ENCODE peak calls at places on chromosomes 7 and 10, in nine cellular contexts. One of them, this sample, is unnamed.

GRCh38 chr10:49357895-49358294 is 38.0 kb downstream of the DRGX start:
- DNase-seq in HCT116: no peak
- DNase-seq in endodermal cell: no peak
- DNase-seq in MM.1S: no peak
- DNase-seq in DND-41: no peak
- DNase-seq in kidney: no peak
- DNase-seq in keratinocyte: no peak
- DNase-seq in GM12878: no peak
- DNase-seq in IMR-90: no peak
- DNase-seq in this sample: no peak

GRCh38 chr10:13271552-13272163 is 28.2 kb downstream of the PHYH start:
- DNase-seq in HCT116: peak; percentile 32
- DNase-seq in endodermal cell: peak; percentile 95
- DNase-seq in MM.1S: peak; percentile 92
- DNase-seq in DND-41: peak; percentile 43
- DNase-seq in kidney: peak; percentile 79
- DNase-seq in keratinocyte: no peak
- DNase-seq in GM12878: no peak
- DNase-seq in IMR-90: peak; percentile 22
- DNase-seq in this sample: peak; percentile 65

GRCh38 chr10:30823651-30824050 is 194.1 kb upstream of the LYZL2 start:
- DNase-seq in HCT116: no peak
- DNase-seq in endodermal cell: no peak
- DNase-seq in MM.1S: no peak
- DNase-seq in DND-41: no peak
- DNase-seq in kidney: no peak
- DNase-seq in keratinocyte: no peak
- DNase-seq in GM12878: no peak
- DNase-seq in IMR-90: no peak
- DNase-seq in this sample: no peak

GRCh38 chr10:111921821-111922220 is 261.7 kb downstream of the GPAM start:
- DNase-seq in HCT116: no peak
- DNase-seq in endodermal cell: no peak
- DNase-seq in MM.1S: no peak
- DNase-seq in DND-41: no peak
- DNase-seq in kidney: no peak
- DNase-seq in keratinocyte: no peak
- DNase-seq in GM12878: no peak
- DNase-seq in IMR-90: no peak
- DNase-seq in this sample: no peak

GRCh38 chr10:77600640-77601039 is 37.0 kb downstream of the KCNMA1 start:
- DNase-seq in HCT116: no peak
- DNase-seq in endodermal cell: no peak
- DNase-seq in MM.1S: no peak
- DNase-seq in DND-41: no peak
- DNase-seq in kidney: peak; percentile 14
- DNase-seq in keratinocyte: no peak
- DNase-seq in GM12878: no peak
- DNase-seq in IMR-90: no peak
- DNase-seq in this sample: no peak

GRCh38 chr10:95229724-95230627 is 35.9 kb downstream of the ACSM6 start:
- DNase-seq in HCT116: peak; percentile 78
- DNase-seq in endodermal cell: peak; percentile 88
- DNase-seq in MM.1S: no peak
- DNase-seq in DND-41: no peak
- DNase-seq in kidney: no peak
- DNase-seq in keratinocyte: peak; percentile 83
- DNase-seq in GM12878: no peak
- DNase-seq in IMR-90: peak; percentile 98
- DNase-seq in this sample: no peak

GRCh38 chr10:118305730-118306129 is 36.4 kb downstream of the FAM204A start:
- DNase-seq in HCT116: no peak
- DNase-seq in endodermal cell: no peak
- DNase-seq in MM.1S: no peak
- DNase-seq in DND-41: no peak
- DNase-seq in kidney: no peak
- DNase-seq in keratinocyte: no peak
- DNase-seq in GM12878: no peak
- DNase-seq in IMR-90: no peak
- DNase-seq in this sample: no peak

GRCh38 chr7:104848386-104848990 is 165.5 kb upstream of the KMT2E start:
- DNase-seq in HCT116: peak; percentile 18
- DNase-seq in endodermal cell: peak; percentile 96
- DNase-seq in MM.1S: peak; percentile 31
- DNase-seq in DND-41: peak; percentile 66
- DNase-seq in kidney: no peak
- DNase-seq in keratinocyte: no peak
- DNase-seq in GM12878: no peak
- DNase-seq in IMR-90: peak; percentile 34
- DNase-seq in this sample: peak; percentile 64

GRCh38 chr10:129956902-129957673 is 7.0 kb downstream of the EBF3 start:
- DNase-seq in HCT116: no peak
- DNase-seq in endodermal cell: peak; percentile 67
- DNase-seq in MM.1S: no peak
- DNase-seq in DND-41: no peak
- DNase-seq in kidney: no peak
- DNase-seq in keratinocyte: no peak
- DNase-seq in GM12878: no peak
- DNase-seq in IMR-90: no peak
- DNase-seq in this sample: no peak

GRCh38 chr7:130281227-130281626 is 11.7 kb upstream of the CPA4 start:
- DNase-seq in HCT116: no peak
- DNase-seq in endodermal cell: no peak
- DNase-seq in MM.1S: no peak
- DNase-seq in DND-41: no peak
- DNase-seq in kidney: no peak
- DNase-seq in keratinocyte: no peak
- DNase-seq in GM12878: no peak
- DNase-seq in IMR-90: peak; percentile 72
- DNase-seq in this sample: no peak

GRCh38 chr10:92038949-92039348 is 115.4 kb downstream of the BTAF1 start:
- DNase-seq in HCT116: no peak
- DNase-seq in endodermal cell: no peak
- DNase-seq in MM.1S: no peak
- DNase-seq in DND-41: no peak
- DNase-seq in kidney: no peak
- DNase-seq in keratinocyte: no peak
- DNase-seq in GM12878: no peak
- DNase-seq in IMR-90: peak; percentile 10
- DNase-seq in this sample: no peak

GRCh38 chr7:101614098-101614938 is 14.8 kb downstream of the MYL10 start:
- DNase-seq in HCT116: no peak
- DNase-seq in endodermal cell: no peak
- DNase-seq in MM.1S: no peak
- DNase-seq in DND-41: no peak
- DNase-seq in kidney: no peak
- DNase-seq in keratinocyte: no peak
- DNase-seq in GM12878: no peak
- DNase-seq in IMR-90: no peak
- DNase-seq in this sample: no peak

GRCh38 chr7:112770051-112770450 is 20.1 kb downstream of the TMEM168 start:
- DNase-seq in HCT116: no peak
- DNase-seq in endodermal cell: no peak
- DNase-seq in MM.1S: no peak
- DNase-seq in DND-41: no peak
- DNase-seq in kidney: no peak
- DNase-seq in keratinocyte: peak; percentile 62
- DNase-seq in GM12878: no peak
- DNase-seq in IMR-90: no peak
- DNase-seq in this sample: no peak

DNA sequence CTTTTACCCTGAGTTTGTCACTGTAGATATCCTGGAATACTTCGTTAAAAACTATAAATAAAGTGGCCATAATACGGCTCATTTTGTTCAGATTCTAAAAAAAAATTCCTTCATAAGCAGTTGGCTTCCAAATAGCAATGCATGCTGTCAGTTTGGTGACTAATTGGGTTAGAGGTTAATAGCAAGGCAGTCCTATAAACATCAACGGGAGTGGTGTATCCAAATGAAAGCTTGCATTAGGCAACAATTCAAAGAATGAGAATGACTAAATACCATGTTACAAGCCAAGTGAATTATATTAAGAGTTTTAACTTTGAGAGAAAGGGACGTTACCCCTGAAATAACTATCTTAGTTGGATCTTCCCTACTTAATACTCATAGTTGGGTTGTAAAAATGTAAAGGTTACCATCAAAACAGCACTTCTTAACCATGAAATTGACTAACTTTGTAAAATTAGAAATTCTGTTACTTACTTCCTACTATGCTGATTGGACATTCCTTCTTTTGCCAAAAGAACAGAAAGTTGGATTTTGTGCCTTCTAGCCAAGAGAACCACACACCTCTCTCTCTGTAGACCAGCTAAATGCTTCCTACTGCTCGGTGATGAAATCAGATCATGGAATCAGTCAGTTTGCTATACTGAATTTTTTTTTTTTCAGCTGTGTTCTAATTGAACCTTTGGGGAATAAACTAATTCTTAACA is 98.0 kb downstream of the KAT6B start:
- DNase-seq in HCT116: peak; percentile 57
- DNase-seq in endodermal cell: no peak
- DNase-seq in MM.1S: no peak
- DNase-seq in DND-41: no peak
- DNase-seq in kidney: no peak
- DNase-seq in keratinocyte: peak; percentile 66
- DNase-seq in GM12878: no peak
- DNase-seq in IMR-90: peak; percentile 97
- DNase-seq in this sample: no peak
- H3K9ac ChIP-seq in HCT116: no peak overlapping the region
- H3K9ac ChIP-seq in endodermal cell: no peak overlapping the region
- H3K9ac ChIP-seq in MM.1S: no peak overlapping the region
- H3K9ac ChIP-seq in DND-41: no peak overlapping the region
- H3K9ac ChIP-seq in kidney: no peak overlapping the region
- H3K9ac ChIP-seq in keratinocyte: peak overlapping the region; percentile 57
- H3K9ac ChIP-seq in GM12878: no peak overlapping the region
- H3K9ac ChIP-seq in IMR-90: peak overlapping the region; percentile 71
- H3K9ac ChIP-seq in this sample: no peak overlapping the region

DNA sequence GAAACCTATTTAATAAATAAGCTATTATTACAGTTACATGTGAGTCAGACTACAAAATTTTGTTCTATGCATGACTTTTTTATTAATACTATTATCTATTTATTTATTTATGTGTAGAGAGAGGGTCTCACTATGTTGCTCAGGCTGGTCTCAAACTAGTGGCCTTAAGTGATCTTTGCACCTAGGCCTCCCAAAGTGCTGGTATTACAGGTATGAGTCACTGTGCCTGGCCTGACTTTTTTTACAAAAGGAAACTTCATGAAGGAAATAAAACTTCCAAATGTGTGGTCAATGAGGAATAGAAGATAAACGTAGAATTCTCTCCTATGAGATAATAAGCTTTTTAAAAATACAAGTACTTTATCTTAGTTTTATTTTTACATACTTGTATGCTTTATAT is 19.0 kb downstream of the COL28A1 start:
- DNase-seq in HCT116: no peak
- DNase-seq in endodermal cell: no peak
- DNase-seq in MM.1S: no peak
- DNase-seq in DND-41: no peak
- DNase-seq in kidney: no peak
- DNase-seq in keratinocyte: no peak
- DNase-seq in GM12878: no peak
- DNase-seq in IMR-90: no peak
- DNase-seq in this sample: peak; percentile 44
- TF ChIP-seq CTCF in HCT116: no peak
- TF ChIP-seq CTCF in endodermal cell: no peak
- TF ChIP-seq CTCF in MM.1S: no peak
- TF ChIP-seq CTCF in DND-41: no peak
- TF ChIP-seq CTCF in kidney: no peak
- TF ChIP-seq CTCF in keratinocyte: no peak
- TF ChIP-seq CTCF in GM12878: no peak
- TF ChIP-seq CTCF in IMR-90: no peak
- TF ChIP-seq CTCF in this sample: no peak

DNA sequence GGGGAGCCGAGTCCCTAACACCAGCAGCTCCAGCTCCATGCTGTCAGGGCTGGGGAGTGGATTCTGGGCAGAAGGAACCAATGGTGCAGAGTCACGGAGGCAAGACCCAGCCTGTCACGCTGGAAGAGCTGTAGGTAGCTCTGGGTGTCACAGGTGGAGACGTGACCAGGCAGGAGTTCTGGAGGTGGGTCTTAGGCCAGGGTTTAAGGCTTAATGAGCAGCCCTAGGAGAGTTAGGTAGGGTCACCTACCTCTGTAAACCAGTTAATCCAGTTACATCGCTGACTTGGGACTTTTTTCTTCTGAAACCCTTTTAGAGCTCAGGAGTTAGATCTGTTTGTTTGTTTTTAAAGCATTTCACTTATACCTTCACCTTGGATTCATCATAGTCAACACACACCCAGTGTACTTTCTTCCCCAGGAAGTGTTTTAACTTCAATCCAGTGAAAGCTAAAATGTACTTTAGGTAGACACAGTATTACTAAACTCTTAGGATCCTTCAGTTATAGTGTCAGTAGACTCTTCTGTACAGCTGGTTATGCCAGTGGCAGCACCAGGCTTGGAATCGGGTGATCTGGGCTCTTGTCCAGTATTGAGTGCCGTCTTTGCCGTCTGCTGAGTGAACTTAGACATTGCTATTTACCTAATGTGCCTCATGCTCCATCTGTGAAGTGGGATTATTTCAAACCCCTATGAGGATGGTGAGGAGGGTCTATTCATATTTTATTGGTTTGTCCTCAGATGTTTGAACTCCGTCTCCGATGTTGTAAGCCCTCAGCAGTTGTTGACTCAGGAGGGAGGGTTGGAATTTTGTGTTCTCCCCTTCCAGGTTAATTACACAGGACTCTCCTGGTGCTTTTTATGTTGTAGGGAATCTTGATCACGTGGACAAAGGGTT is 31.0 kb downstream of the TACR2 start:
- DNase-seq in HCT116: no peak
- DNase-seq in endodermal cell: no peak
- DNase-seq in MM.1S: no peak
- DNase-seq in DND-41: no peak
- DNase-seq in kidney: no peak
- DNase-seq in keratinocyte: no peak
- DNase-seq in GM12878: no peak
- DNase-seq in IMR-90: no peak
- DNase-seq in this sample: no peak
- H3K27ac ChIP-seq in HCT116: no peak overlapping the region
- H3K27ac ChIP-seq in endodermal cell: no peak overlapping the region
- H3K27ac ChIP-seq in MM.1S: no peak overlapping the region
- H3K27ac ChIP-seq in DND-41: no peak overlapping the region
- H3K27ac ChIP-seq in kidney: no peak overlapping the region
- H3K27ac ChIP-seq in keratinocyte: peak overlapping the region; percentile 78
- H3K27ac ChIP-seq in GM12878: no peak overlapping the region
- H3K27ac ChIP-seq in IMR-90: no peak overlapping the region
- H3K27ac ChIP-seq in this sample: peak overlapping the region; percentile 47

GRCh38 chr7:57308631-57309408 is 141.2 kb upstream of the ZNF716 start:
- DNase-seq in HCT116: no peak
- DNase-seq in endodermal cell: peak; percentile 67
- DNase-seq in MM.1S: no peak
- DNase-seq in DND-41: peak; percentile 12
- DNase-seq in kidney: no peak
- DNase-seq in keratinocyte: no peak
- DNase-seq in GM12878: no peak
- DNase-seq in IMR-90: no peak
- DNase-seq in this sample: no peak

GRCh38 chr7:57300747-57301146 is 149.2 kb upstream of the ZNF716 start:
- DNase-seq in HCT116: no peak
- DNase-seq in endodermal cell: no peak
- DNase-seq in MM.1S: no peak
- DNase-seq in DND-41: no peak
- DNase-seq in kidney: no peak
- DNase-seq in keratinocyte: no peak
- DNase-seq in GM12878: no peak
- DNase-seq in IMR-90: no peak
- DNase-seq in this sample: no peak

GRCh38 chr7:57305192-57305748 is 144.7 kb upstream of the ZNF716 start:
- DNase-seq in HCT116: no peak
- DNase-seq in endodermal cell: peak; percentile 48
- DNase-seq in MM.1S: no peak
- DNase-seq in DND-41: peak; percentile 5
- DNase-seq in kidney: no peak
- DNase-seq in keratinocyte: no peak
- DNase-seq in GM12878: no peak
- DNase-seq in IMR-90: no peak
- DNase-seq in this sample: no peak
- H3K9ac ChIP-seq in HCT116: no peak overlapping the region
- H3K9ac ChIP-seq in endodermal cell: no peak overlapping the region
- H3K9ac ChIP-seq in MM.1S: no peak overlapping the region
- H3K9ac ChIP-seq in DND-41: no peak overlapping the region
- H3K9ac ChIP-seq in kidney: no peak overlapping the region
- H3K9ac ChIP-seq in keratinocyte: no peak overlapping the region
- H3K9ac ChIP-seq in GM12878: no peak overlapping the region
- H3K9ac ChIP-seq in IMR-90: no peak overlapping the region
- H3K9ac ChIP-seq in this sample: no peak overlapping the region

This sample was measured in colonic mucosa.